ENCODE peak calls at places on chromosome 11, in six cellular contexts. One of them, this sample, is unnamed.

GRCh38 chr11:6285019-6285418 is 25.4 kb downstream of the CCKBR start:
- DNase-seq in stimulated activated CD4-positive, alpha-beta T cell treated with anti-CD3 and anti-CD28 coated beads, Interleukin-2, amount 100 ng/mL, for 24 hours: no peak
- DNase-seq in uterus: no peak
- DNase-seq in HCT116: no peak
- DNase-seq in activated CD8-positive, alpha-beta memory T cell treated with anti-CD3 and anti-CD28 coated beads, Interleukin-2, amount 50 U/mL, for 48 hours: no peak
- DNase-seq in spleen: no peak
- DNase-seq in this sample: no peak

GRCh38 chr11:116373545-116373944 is 399.2 kb downstream of the BUD13 start:
- DNase-seq in uterus: no peak
- DNase-seq in activated CD8-positive, alpha-beta memory T cell treated with anti-CD3 and anti-CD28 coated beads, Interleukin-2, amount 50 U/mL, for 48 hours: no peak
- DNase-seq in stimulated activated CD4-positive, alpha-beta T cell treated with anti-CD3 and anti-CD28 coated beads, Interleukin-2, amount 100 ng/mL, for 24 hours: no peak
- DNase-seq in spleen: no peak
- DNase-seq in HCT116: no peak
- DNase-seq in this sample: no peak

GRCh38 chr11:35632301-35632700 is 14.0 kb downstream of the FJX1 start:
- DNase-seq in uterus: no peak
- DNase-seq in activated CD8-positive, alpha-beta memory T cell treated with anti-CD3 and anti-CD28 coated beads, Interleukin-2, amount 50 U/mL, for 48 hours: no peak
- DNase-seq in spleen: no peak
- DNase-seq in stimulated activated CD4-positive, alpha-beta T cell treated with anti-CD3 and anti-CD28 coated beads, Interleukin-2, amount 100 ng/mL, for 24 hours: no peak
- DNase-seq in HCT116: no peak
- DNase-seq in this sample: no peak

GRCh38 chr11:119175493-119176077 is 7.1 kb downstream of the NLRX1 start:
- DNase-seq in activated CD8-positive, alpha-beta memory T cell treated with anti-CD3 and anti-CD28 coated beads, Interleukin-2, amount 50 U/mL, for 48 hours: no peak
- DNase-seq in HCT116: no peak
- DNase-seq in uterus: no peak
- DNase-seq in stimulated activated CD4-positive, alpha-beta T cell treated with anti-CD3 and anti-CD28 coated beads, Interleukin-2, amount 100 ng/mL, for 24 hours: no peak
- DNase-seq in spleen: no peak
- DNase-seq in this sample: peak; percentile 49

GRCh38 chr11:107928767-107929507 is 689 bp downstream of the RAB39A start:
- DNase-seq in spleen: peak; percentile 78
- DNase-seq in stimulated activated CD4-positive, alpha-beta T cell treated with anti-CD3 and anti-CD28 coated beads, Interleukin-2, amount 100 ng/mL, for 24 hours: no peak
- DNase-seq in uterus: no peak
- DNase-seq in HCT116: no peak
- DNase-seq in activated CD8-positive, alpha-beta memory T cell treated with anti-CD3 and anti-CD28 coated beads, Interleukin-2, amount 50 U/mL, for 48 hours: peak; percentile 52
- DNase-seq in this sample: no peak

GRCh38 chr11:10295056-10295901 is 1.3 kb upstream of the SBF2 start:
- DNase-seq in activated CD8-positive, alpha-beta memory T cell treated with anti-CD3 and anti-CD28 coated beads, Interleukin-2, amount 50 U/mL, for 48 hours: no peak
- DNase-seq in HCT116: no peak
- DNase-seq in stimulated activated CD4-positive, alpha-beta T cell treated with anti-CD3 and anti-CD28 coated beads, Interleukin-2, amount 100 ng/mL, for 24 hours: no peak
- DNase-seq in uterus: no peak
- DNase-seq in spleen: no peak
- DNase-seq in this sample: no peak

GRCh38 chr11:80846979-80847378 is 1406.1 kb upstream of the TENM4 start:
- DNase-seq in activated CD8-positive, alpha-beta memory T cell treated with anti-CD3 and anti-CD28 coated beads, Interleukin-2, amount 50 U/mL, for 48 hours: no peak
- DNase-seq in stimulated activated CD4-positive, alpha-beta T cell treated with anti-CD3 and anti-CD28 coated beads, Interleukin-2, amount 100 ng/mL, for 24 hours: no peak
- DNase-seq in uterus: no peak
- DNase-seq in spleen: no peak
- DNase-seq in HCT116: no peak
- DNase-seq in this sample: peak; percentile 6

GRCh38 chr11:11512929-11513328 is 108.9 kb downstream of the GALNT18 start:
- DNase-seq in activated CD8-positive, alpha-beta memory T cell treated with anti-CD3 and anti-CD28 coated beads, Interleukin-2, amount 50 U/mL, for 48 hours: no peak
- DNase-seq in HCT116: no peak
- DNase-seq in stimulated activated CD4-positive, alpha-beta T cell treated with anti-CD3 and anti-CD28 coated beads, Interleukin-2, amount 100 ng/mL, for 24 hours: no peak
- DNase-seq in spleen: no peak
- DNase-seq in uterus: no peak
- DNase-seq in this sample: no peak

GRCh38 chr11:2885017-2885675 is 429 bp downstream of the CDKN1C start:
- DNase-seq in activated CD8-positive, alpha-beta memory T cell treated with anti-CD3 and anti-CD28 coated beads, Interleukin-2, amount 50 U/mL, for 48 hours: no peak
- DNase-seq in HCT116: no peak
- DNase-seq in spleen: peak; percentile 91
- DNase-seq in stimulated activated CD4-positive, alpha-beta T cell treated with anti-CD3 and anti-CD28 coated beads, Interleukin-2, amount 100 ng/mL, for 24 hours: peak; percentile 41
- DNase-seq in uterus: peak; percentile 66
- DNase-seq in this sample: no peak

GRCh38 chr11:11733246-11733763 is 108.5 kb upstream of the USP47 start:
- DNase-seq in uterus: no peak
- DNase-seq in stimulated activated CD4-positive, alpha-beta T cell treated with anti-CD3 and anti-CD28 coated beads, Interleukin-2, amount 100 ng/mL, for 24 hours: no peak
- DNase-seq in activated CD8-positive, alpha-beta memory T cell treated with anti-CD3 and anti-CD28 coated beads, Interleukin-2, amount 50 U/mL, for 48 hours: no peak
- DNase-seq in spleen: no peak
- DNase-seq in HCT116: no peak
- DNase-seq in this sample: no peak

GRCh38 chr11:29336727-29337212 is 680.1 kb downstream of the KCNA4 start:
- DNase-seq in stimulated activated CD4-positive, alpha-beta T cell treated with anti-CD3 and anti-CD28 coated beads, Interleukin-2, amount 100 ng/mL, for 24 hours: no peak
- DNase-seq in spleen: no peak
- DNase-seq in activated CD8-positive, alpha-beta memory T cell treated with anti-CD3 and anti-CD28 coated beads, Interleukin-2, amount 50 U/mL, for 48 hours: no peak
- DNase-seq in HCT116: no peak
- DNase-seq in uterus: no peak
- DNase-seq in this sample: no peak

GRCh38 chr11:47220401-47220821 is 5.6 kb downstream of the DDB2 start:
- DNase-seq in spleen: no peak
- DNase-seq in uterus: no peak
- DNase-seq in stimulated activated CD4-positive, alpha-beta T cell treated with anti-CD3 and anti-CD28 coated beads, Interleukin-2, amount 100 ng/mL, for 24 hours: no peak
- DNase-seq in HCT116: no peak
- DNase-seq in activated CD8-positive, alpha-beta memory T cell treated with anti-CD3 and anti-CD28 coated beads, Interleukin-2, amount 50 U/mL, for 48 hours: no peak
- DNase-seq in this sample: peak; percentile 90

GRCh38 chr11:118194835-118195627 is 18.6 kb upstream of the SCN2B start:
- DNase-seq in HCT116: no peak
- DNase-seq in stimulated activated CD4-positive, alpha-beta T cell treated with anti-CD3 and anti-CD28 coated beads, Interleukin-2, amount 100 ng/mL, for 24 hours: no peak
- DNase-seq in activated CD8-positive, alpha-beta memory T cell treated with anti-CD3 and anti-CD28 coated beads, Interleukin-2, amount 50 U/mL, for 48 hours: no peak
- DNase-seq in uterus: peak; percentile 82
- DNase-seq in spleen: no peak
- DNase-seq in this sample: peak; percentile 41

GRCh38 chr11:128835741-128836410 is 31.2 kb downstream of the KCNJ1 start:
- DNase-seq in uterus: no peak
- DNase-seq in activated CD8-positive, alpha-beta memory T cell treated with anti-CD3 and anti-CD28 coated beads, Interleukin-2, amount 50 U/mL, for 48 hours: no peak
- DNase-seq in stimulated activated CD4-positive, alpha-beta T cell treated with anti-CD3 and anti-CD28 coated beads, Interleukin-2, amount 100 ng/mL, for 24 hours: no peak
- DNase-seq in spleen: no peak
- DNase-seq in HCT116: no peak
- DNase-seq in this sample: peak; percentile 95

GRCh38 chr11:113147249-113147648 is 167.1 kb upstream of the TTC12 start:
- DNase-seq in stimulated activated CD4-positive, alpha-beta T cell treated with anti-CD3 and anti-CD28 coated beads, Interleukin-2, amount 100 ng/mL, for 24 hours: no peak
- DNase-seq in uterus: no peak
- DNase-seq in HCT116: no peak
- DNase-seq in spleen: no peak
- DNase-seq in activated CD8-positive, alpha-beta memory T cell treated with anti-CD3 and anti-CD28 coated beads, Interleukin-2, amount 50 U/mL, for 48 hours: no peak
- DNase-seq in this sample: no peak

GRCh38 chr11:106400949-106401545 is 323.6 kb downstream of the AASDHPPT start:
- DNase-seq in HCT116: no peak
- DNase-seq in spleen: no peak
- DNase-seq in activated CD8-positive, alpha-beta memory T cell treated with anti-CD3 and anti-CD28 coated beads, Interleukin-2, amount 50 U/mL, for 48 hours: no peak
- DNase-seq in stimulated activated CD4-positive, alpha-beta T cell treated with anti-CD3 and anti-CD28 coated beads, Interleukin-2, amount 100 ng/mL, for 24 hours: no peak
- DNase-seq in uterus: no peak
- DNase-seq in this sample: no peak

GRCh38 chr11:45052361-45052760 is 94.1 kb upstream of the PRDM11 start:
- DNase-seq in HCT116: no peak
- DNase-seq in uterus: no peak
- DNase-seq in stimulated activated CD4-positive, alpha-beta T cell treated with anti-CD3 and anti-CD28 coated beads, Interleukin-2, amount 100 ng/mL, for 24 hours: no peak
- DNase-seq in activated CD8-positive, alpha-beta memory T cell treated with anti-CD3 and anti-CD28 coated beads, Interleukin-2, amount 50 U/mL, for 48 hours: no peak
- DNase-seq in spleen: no peak
- DNase-seq in this sample: no peak

GRCh38 chr11:80727315-80727714 is 1286.5 kb upstream of the TENM4 start:
- DNase-seq in stimulated activated CD4-positive, alpha-beta T cell treated with anti-CD3 and anti-CD28 coated beads, Interleukin-2, amount 100 ng/mL, for 24 hours: no peak
- DNase-seq in activated CD8-positive, alpha-beta memory T cell treated with anti-CD3 and anti-CD28 coated beads, Interleukin-2, amount 50 U/mL, for 48 hours: no peak
- DNase-seq in spleen: no peak
- DNase-seq in HCT116: no peak
- DNase-seq in uterus: no peak
- DNase-seq in this sample: no peak

GRCh38 chr11:35047179-35047578 is 91.8 kb upstream of the CD44 start:
- DNase-seq in uterus: no peak
- DNase-seq in activated CD8-positive, alpha-beta memory T cell treated with anti-CD3 and anti-CD28 coated beads, Interleukin-2, amount 50 U/mL, for 48 hours: no peak
- DNase-seq in spleen: no peak
- DNase-seq in HCT116: no peak
- DNase-seq in stimulated activated CD4-positive, alpha-beta T cell treated with anti-CD3 and anti-CD28 coated beads, Interleukin-2, amount 100 ng/mL, for 24 hours: no peak
- DNase-seq in this sample: no peak

GRCh38 chr11:110912437-110912836 is 200.2 kb upstream of the ARHGAP20 start:
- DNase-seq in stimulated activated CD4-positive, alpha-beta T cell treated with anti-CD3 and anti-CD28 coated beads, Interleukin-2, amount 100 ng/mL, for 24 hours: no peak
- DNase-seq in activated CD8-positive, alpha-beta memory T cell treated with anti-CD3 and anti-CD28 coated beads, Interleukin-2, amount 50 U/mL, for 48 hours: no peak
- DNase-seq in uterus: no peak
- DNase-seq in HCT116: no peak
- DNase-seq in spleen: no peak
- DNase-seq in this sample: no peak

GRCh38 chr11:74519719-74520118 is 26.2 kb upstream of the LIPT2 start:
- DNase-seq in stimulated activated CD4-positive, alpha-beta T cell treated with anti-CD3 and anti-CD28 coated beads, Interleukin-2, amount 100 ng/mL, for 24 hours: no peak
- DNase-seq in HCT116: no peak
- DNase-seq in uterus: no peak
- DNase-seq in activated CD8-positive, alpha-beta memory T cell treated with anti-CD3 and anti-CD28 coated beads, Interleukin-2, amount 50 U/mL, for 48 hours: no peak
- DNase-seq in spleen: no peak
- DNase-seq in this sample: no peak

GRCh38 chr11:102849319-102849718 is 5.9 kb upstream of the MMP3 start:
- DNase-seq in HCT116: no peak
- DNase-seq in stimulated activated CD4-positive, alpha-beta T cell treated with anti-CD3 and anti-CD28 coated beads, Interleukin-2, amount 100 ng/mL, for 24 hours: no peak
- DNase-seq in spleen: no peak
- DNase-seq in uterus: no peak
- DNase-seq in activated CD8-positive, alpha-beta memory T cell treated with anti-CD3 and anti-CD28 coated beads, Interleukin-2, amount 50 U/mL, for 48 hours: no peak
- DNase-seq in this sample: no peak

GRCh38 chr11:8235925-8236324 is 27.8 kb downstream of the LMO1 start:
- DNase-seq in activated CD8-positive, alpha-beta memory T cell treated with anti-CD3 and anti-CD28 coated beads, Interleukin-2, amount 50 U/mL, for 48 hours: no peak
- DNase-seq in uterus: no peak
- DNase-seq in HCT116: no peak
- DNase-seq in stimulated activated CD4-positive, alpha-beta T cell treated with anti-CD3 and anti-CD28 coated beads, Interleukin-2, amount 100 ng/mL, for 24 hours: no peak
- DNase-seq in spleen: peak; percentile 17
- DNase-seq in this sample: no peak

GRCh38 chr11:8689726-8690255 is 7.2 kb downstream of the RPL27A start:
- DNase-seq in activated CD8-positive, alpha-beta memory T cell treated with anti-CD3 and anti-CD28 coated beads, Interleukin-2, amount 50 U/mL, for 48 hours: peak; percentile 52
- DNase-seq in HCT116: no peak
- DNase-seq in spleen: peak; percentile 48
- DNase-seq in stimulated activated CD4-positive, alpha-beta T cell treated with anti-CD3 and anti-CD28 coated beads, Interleukin-2, amount 100 ng/mL, for 24 hours: no peak
- DNase-seq in uterus: no peak
- DNase-seq in this sample: no peak